ENCODE peak calls at places on chromosomes 4 and X, in seven cellular contexts. One of them, this sample, is unnamed. For H3K4me1, the result is how much of the 10 kb centered on the place peaks cover.

GRCh38 chr4:41525129-41525528 is 12.8 kb upstream of the LIMCH1 start:
- DNase-seq in H9: peak
- DNase-seq in stomach: no peak
- DNase-seq in CD8-positive, alpha-beta T cell: no peak
- DNase-seq in suprapubic skin: no peak
- DNase-seq in CD8-positive, alpha-beta memory T cell: no peak
- DNase-seq in OCI-LY7: no peak
- DNase-seq in this sample: no peak

GRCh38 chr4:175435437-175435836 is 376.6 kb downstream of the GPM6A start:
- DNase-seq in H9: no peak
- DNase-seq in stomach: no peak
- DNase-seq in CD8-positive, alpha-beta T cell: no peak
- DNase-seq in suprapubic skin: no peak
- DNase-seq in CD8-positive, alpha-beta memory T cell: no peak
- DNase-seq in OCI-LY7: peak
- DNase-seq in this sample: no peak

GRCh38 chr4:150625033-150625432 is 43.1 kb downstream of the MAB21L2 start:
- DNase-seq in H9: no peak
- DNase-seq in stomach: no peak
- DNase-seq in CD8-positive, alpha-beta T cell: no peak
- DNase-seq in suprapubic skin: no peak
- DNase-seq in CD8-positive, alpha-beta memory T cell: no peak
- DNase-seq in OCI-LY7: no peak
- DNase-seq in this sample: no peak

GRCh38 chrX:53287493-53288138 is 6.2 kb upstream of the IQSEC2 start:
- DNase-seq in H9: no peak
- DNase-seq in stomach: peak
- DNase-seq in CD8-positive, alpha-beta T cell: peak
- DNase-seq in suprapubic skin: no peak
- DNase-seq in CD8-positive, alpha-beta memory T cell: peak
- DNase-seq in OCI-LY7: peak
- DNase-seq in this sample: no peak

GRCh38 chr4:186204103-186204559 is 12.8 kb downstream of the CYP4V2 start:
- DNase-seq in H9: no peak
- DNase-seq in stomach: peak
- DNase-seq in CD8-positive, alpha-beta T cell: no peak
- DNase-seq in suprapubic skin: no peak
- DNase-seq in CD8-positive, alpha-beta memory T cell: no peak
- DNase-seq in OCI-LY7: no peak
- DNase-seq in this sample: peak

GRCh38 chr4:108018038-108018883 is 28.6 kb downstream of the HADH start:
- DNase-seq in H9: peak
- DNase-seq in stomach: peak
- DNase-seq in CD8-positive, alpha-beta T cell: peak
- DNase-seq in suprapubic skin: peak
- DNase-seq in CD8-positive, alpha-beta memory T cell: peak
- DNase-seq in OCI-LY7: peak
- DNase-seq in this sample: peak

GRCh38 chrX:340641-341423 is 22.2 kb upstream of the GTPBP6 start:
- DNase-seq in H9: no peak
- DNase-seq in stomach: no peak
- DNase-seq in CD8-positive, alpha-beta T cell: no peak
- DNase-seq in suprapubic skin: peak
- DNase-seq in CD8-positive, alpha-beta memory T cell: peak
- DNase-seq in OCI-LY7: no peak
- DNase-seq in this sample: no peak

GRCh38 chr4:143773998-143774898 is 73.8 kb upstream of the FREM3 start:
- DNase-seq in H9: peak
- DNase-seq in stomach: peak
- DNase-seq in CD8-positive, alpha-beta T cell: no peak
- DNase-seq in suprapubic skin: no peak
- DNase-seq in CD8-positive, alpha-beta memory T cell: peak
- DNase-seq in OCI-LY7: peak
- DNase-seq in this sample: no peak

GRCh38 chr4:82371398-82371972 is 2.3 kb downstream of the HNRNPD start:
- DNase-seq in H9: no peak
- DNase-seq in stomach: no peak
- DNase-seq in CD8-positive, alpha-beta T cell: no peak
- DNase-seq in suprapubic skin: no peak
- DNase-seq in CD8-positive, alpha-beta memory T cell: no peak
- DNase-seq in OCI-LY7: peak
- DNase-seq in this sample: no peak

GRCh38 chrX:41733939-41734338 is 10.0 kb downstream of the GPR82 start:
- DNase-seq in H9: no peak
- DNase-seq in stomach: no peak
- DNase-seq in CD8-positive, alpha-beta T cell: no peak
- DNase-seq in suprapubic skin: no peak
- DNase-seq in CD8-positive, alpha-beta memory T cell: no peak
- DNase-seq in OCI-LY7: peak
- DNase-seq in this sample: peak

GRCh38 chr4:113148925-113149324 is 99.5 kb downstream of the ANK2 start:
- DNase-seq in H9: no peak
- DNase-seq in stomach: no peak
- DNase-seq in CD8-positive, alpha-beta T cell: no peak
- DNase-seq in suprapubic skin: no peak
- DNase-seq in CD8-positive, alpha-beta memory T cell: no peak
- DNase-seq in OCI-LY7: no peak
- DNase-seq in this sample: no peak

GRCh38 chrX:13759152-13759718 is 24.7 kb downstream of the OFD1 start:
- DNase-seq in H9: no peak
- DNase-seq in stomach: no peak
- DNase-seq in CD8-positive, alpha-beta T cell: no peak
- DNase-seq in suprapubic skin: no peak
- DNase-seq in CD8-positive, alpha-beta memory T cell: no peak
- DNase-seq in OCI-LY7: peak
- DNase-seq in this sample: no peak

GRCh38 chr4:16270654-16271328 is 44.5 kb upstream of the TAPT1 start:
- DNase-seq in H9: peak
- DNase-seq in stomach: no peak
- DNase-seq in CD8-positive, alpha-beta T cell: no peak
- DNase-seq in suprapubic skin: no peak
- DNase-seq in CD8-positive, alpha-beta memory T cell: no peak
- DNase-seq in OCI-LY7: peak
- DNase-seq in this sample: no peak

GRCh38 chr4:122010610-122011009 is 58.8 kb upstream of the TRPC3 start:
- DNase-seq in H9: no peak
- DNase-seq in stomach: no peak
- DNase-seq in CD8-positive, alpha-beta T cell: no peak
- DNase-seq in suprapubic skin: no peak
- DNase-seq in CD8-positive, alpha-beta memory T cell: no peak
- DNase-seq in OCI-LY7: no peak
- DNase-seq in this sample: no peak

GRCh38 chrX:53135581-53135980 is 41.6 kb downstream of the KANTR start:
- DNase-seq in H9: no peak
- DNase-seq in stomach: no peak
- DNase-seq in CD8-positive, alpha-beta T cell: no peak
- DNase-seq in suprapubic skin: no peak
- DNase-seq in CD8-positive, alpha-beta memory T cell: no peak
- DNase-seq in OCI-LY7: no peak
- DNase-seq in this sample: no peak

GRCh38 chrX:4994855-4995254 is 1233.8 kb downstream of the NLGN4X start:
- DNase-seq in H9: no peak
- DNase-seq in stomach: no peak
- DNase-seq in CD8-positive, alpha-beta T cell: no peak
- DNase-seq in suprapubic skin: no peak
- DNase-seq in CD8-positive, alpha-beta memory T cell: no peak
- DNase-seq in OCI-LY7: no peak
- DNase-seq in this sample: no peak

GRCh38 chr4:139278956-139279722 is 886 bp downstream of the MGARP start:
- DNase-seq in H9: peak
- DNase-seq in stomach: no peak
- DNase-seq in CD8-positive, alpha-beta T cell: peak
- DNase-seq in suprapubic skin: no peak
- DNase-seq in CD8-positive, alpha-beta memory T cell: no peak
- DNase-seq in OCI-LY7: no peak
- DNase-seq in this sample: peak

GRCh38 chr4:124483043-124483906 is 229.3 kb downstream of the ANKRD50 start:
- DNase-seq in H9: peak
- DNase-seq in stomach: no peak
- DNase-seq in CD8-positive, alpha-beta T cell: no peak
- DNase-seq in suprapubic skin: no peak
- DNase-seq in CD8-positive, alpha-beta memory T cell: no peak
- DNase-seq in OCI-LY7: no peak
- DNase-seq in this sample: no peak

GRCh38 chr4:169054879-169055278 is 44.8 kb upstream of the CBR4 start:
- DNase-seq in H9: no peak
- DNase-seq in stomach: no peak
- DNase-seq in CD8-positive, alpha-beta T cell: no peak
- DNase-seq in suprapubic skin: no peak
- DNase-seq in CD8-positive, alpha-beta memory T cell: no peak
- DNase-seq in OCI-LY7: no peak
- DNase-seq in this sample: no peak

GRCh38 chrX:140053841-140054240 is 88.5 kb upstream of the CXorf66 start:
- DNase-seq in H9: no peak
- DNase-seq in stomach: no peak
- DNase-seq in CD8-positive, alpha-beta T cell: no peak
- DNase-seq in suprapubic skin: no peak
- DNase-seq in CD8-positive, alpha-beta memory T cell: no peak
- DNase-seq in OCI-LY7: no peak
- DNase-seq in this sample: no peak

GRCh38 chr4:158813113-158813512 is 44.3 kb downstream of the FNIP2 start:
- DNase-seq in H9: no peak
- DNase-seq in stomach: no peak
- DNase-seq in CD8-positive, alpha-beta T cell: no peak
- DNase-seq in suprapubic skin: no peak
- DNase-seq in CD8-positive, alpha-beta memory T cell: no peak
- DNase-seq in OCI-LY7: no peak
- DNase-seq in this sample: no peak
- H3K4me1 ChIP-seq in H9: under half
- H3K4me1 ChIP-seq in stomach: half or more
- H3K4me1 ChIP-seq in CD8-positive, alpha-beta T cell: under half
- H3K4me1 ChIP-seq in suprapubic skin: under half
- H3K4me1 ChIP-seq in CD8-positive, alpha-beta memory T cell: under half
- H3K4me1 ChIP-seq in OCI-LY7: under half
- H3K4me1 ChIP-seq in this sample: under half

GRCh38 chr4:136812100-136812880 is 720.0 kb downstream of the PCDH18 start:
- DNase-seq in H9: no peak
- DNase-seq in stomach: no peak
- DNase-seq in CD8-positive, alpha-beta T cell: no peak
- DNase-seq in suprapubic skin: no peak
- DNase-seq in CD8-positive, alpha-beta memory T cell: no peak
- DNase-seq in OCI-LY7: no peak
- DNase-seq in this sample: no peak
- H3K27ac ChIP-seq in H9: no peak
- H3K27ac ChIP-seq in stomach: no peak
- H3K27ac ChIP-seq in CD8-positive, alpha-beta T cell: no peak
- H3K27ac ChIP-seq in suprapubic skin: no peak
- H3K27ac ChIP-seq in CD8-positive, alpha-beta memory T cell: no peak
- H3K27ac ChIP-seq in OCI-LY7: no peak
- H3K27ac ChIP-seq in this sample: no peak

DNA sequence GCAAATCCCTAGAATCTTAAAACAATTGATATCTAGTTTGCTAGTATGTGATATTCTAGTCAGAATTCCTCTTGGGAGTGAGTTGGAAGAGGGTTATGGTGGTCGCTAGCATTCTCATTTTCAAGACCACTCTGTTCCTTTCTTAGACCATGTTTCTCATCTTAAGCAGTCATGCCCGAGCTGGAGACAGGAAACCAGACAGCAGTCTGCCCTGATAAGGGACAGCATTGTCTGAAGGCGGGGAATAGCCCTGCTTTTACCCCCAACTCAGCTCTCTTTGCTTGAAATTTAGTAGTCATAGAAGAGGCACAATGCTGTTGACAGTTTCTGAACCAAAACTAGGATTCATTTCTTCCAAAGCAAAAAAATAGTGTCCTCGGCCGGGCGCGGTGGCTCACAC is 5.2 kb downstream of the KLF3 start:
- DNase-seq in H9: no peak
- DNase-seq in stomach: no peak
- DNase-seq in CD8-positive, alpha-beta T cell: no peak
- DNase-seq in suprapubic skin: no peak
- DNase-seq in CD8-positive, alpha-beta memory T cell: no peak
- DNase-seq in OCI-LY7: no peak
- DNase-seq in this sample: no peak
- H3K4me1 ChIP-seq in H9: under half
- H3K4me1 ChIP-seq in stomach: half or more
- H3K4me1 ChIP-seq in CD8-positive, alpha-beta T cell: half or more
- H3K4me1 ChIP-seq in suprapubic skin: half or more
- H3K4me1 ChIP-seq in CD8-positive, alpha-beta memory T cell: half or more
- H3K4me1 ChIP-seq in OCI-LY7: under half
- H3K4me1 ChIP-seq in this sample: half or more

GRCh38 chr4:7208509-7209451 is 16.4 kb downstream of the SORCS2 start:
- DNase-seq in H9: no peak
- DNase-seq in stomach: no peak
- DNase-seq in CD8-positive, alpha-beta T cell: no peak
- DNase-seq in suprapubic skin: no peak
- DNase-seq in CD8-positive, alpha-beta memory T cell: no peak
- DNase-seq in OCI-LY7: no peak
- DNase-seq in this sample: no peak

GRCh38 chr4:7206856-7207567 is 14.7 kb downstream of the SORCS2 start:
- DNase-seq in H9: peak
- DNase-seq in stomach: peak
- DNase-seq in CD8-positive, alpha-beta T cell: no peak
- DNase-seq in suprapubic skin: no peak
- DNase-seq in CD8-positive, alpha-beta memory T cell: no peak
- DNase-seq in OCI-LY7: no peak
- DNase-seq in this sample: no peak

GRCh38 chr4:7204656-7205387 is 12.5 kb downstream of the SORCS2 start:
- DNase-seq in H9: no peak
- DNase-seq in stomach: no peak
- DNase-seq in CD8-positive, alpha-beta T cell: no peak
- DNase-seq in suprapubic skin: no peak
- DNase-seq in CD8-positive, alpha-beta memory T cell: no peak
- DNase-seq in OCI-LY7: no peak
- DNase-seq in this sample: no peak

GRCh38 chr4:7207791-7208231 is 15.5 kb downstream of the SORCS2 start:
- DNase-seq in H9: no peak
- DNase-seq in stomach: no peak
- DNase-seq in CD8-positive, alpha-beta T cell: no peak
- DNase-seq in suprapubic skin: no peak
- DNase-seq in CD8-positive, alpha-beta memory T cell: no peak
- DNase-seq in OCI-LY7: no peak
- DNase-seq in this sample: no peak

GRCh38 chr4:7206385-7206784 is 14.0 kb downstream of the SORCS2 start:
- DNase-seq in H9: no peak
- DNase-seq in stomach: no peak
- DNase-seq in CD8-positive, alpha-beta T cell: no peak
- DNase-seq in suprapubic skin: no peak
- DNase-seq in CD8-positive, alpha-beta memory T cell: no peak
- DNase-seq in OCI-LY7: no peak
- DNase-seq in this sample: no peak
- H3K27ac ChIP-seq in H9: no peak
- H3K27ac ChIP-seq in stomach: peak
- H3K27ac ChIP-seq in CD8-positive, alpha-beta T cell: no peak
- H3K27ac ChIP-seq in suprapubic skin: peak
- H3K27ac ChIP-seq in CD8-positive, alpha-beta memory T cell: no peak
- H3K27ac ChIP-seq in OCI-LY7: no peak
- H3K27ac ChIP-seq in this sample: no peak

GRCh38 chr4:2415213-2415612 is 3.2 kb downstream of the ZFYVE28 start:
- DNase-seq in H9: no peak
- DNase-seq in stomach: no peak
- DNase-seq in CD8-positive, alpha-beta T cell: no peak
- DNase-seq in suprapubic skin: no peak
- DNase-seq in CD8-positive, alpha-beta memory T cell: no peak
- DNase-seq in OCI-LY7: no peak
- DNase-seq in this sample: no peak
- H3K4me1 ChIP-seq in H9: under half
- H3K4me1 ChIP-seq in stomach: half or more
- H3K4me1 ChIP-seq in CD8-positive, alpha-beta T cell: half or more
- H3K4me1 ChIP-seq in suprapubic skin: half or more
- H3K4me1 ChIP-seq in CD8-positive, alpha-beta memory T cell: half or more
- H3K4me1 ChIP-seq in OCI-LY7: under half
- H3K4me1 ChIP-seq in this sample: half or more

GRCh38 chr4:1201851-1202525 is 29.6 kb upstream of the SPON2 start:
- DNase-seq in H9: no peak
- DNase-seq in stomach: peak
- DNase-seq in CD8-positive, alpha-beta T cell: peak
- DNase-seq in suprapubic skin: peak
- DNase-seq in CD8-positive, alpha-beta memory T cell: peak
- DNase-seq in OCI-LY7: peak
- DNase-seq in this sample: peak
- H3K27ac ChIP-seq in H9: no peak
- H3K27ac ChIP-seq in stomach: peak
- H3K27ac ChIP-seq in CD8-positive, alpha-beta T cell: peak
- H3K27ac ChIP-seq in suprapubic skin: peak
- H3K27ac ChIP-seq in CD8-positive, alpha-beta memory T cell: peak
- H3K27ac ChIP-seq in OCI-LY7: peak
- H3K27ac ChIP-seq in this sample: peak

This sample was measured in CD4-positive, CD25-positive, alpha-beta regulatory T cell.